ENCODE peak calls at places on chromosome 6, in six cellular contexts. Q is heart right ventricle, S is A549, X is RWPE1, O is HFF-Myc, U is Calu3. G is an unnamed sample.

GRCh38 chr6:16080204-16080603 is 48.7 kb upstream of the MYLIP start:
- DNase-seq in Q (no peak), O (no peak), S (no peak), U (no peak), X (no peak), G (no peak)

GRCh38 chr6:148303616-148304015 is 39.0 kb upstream of the SASH1 start:
- DNase-seq in O (no peak), X (no peak), Q (no peak), S (no peak), U (no peak), G (no peak)

GRCh38 chr6:12286381-12287132 is 3.6 kb upstream of the EDN1 start:
- DNase-seq in S (no peak), U (no peak), O (no peak), Q (no peak), X (no peak), G (no peak)

GRCh38 chr6:29828471-29828797 is 809 bp downstream of the HLA-G start:
- DNase-seq in U (no peak), S (no peak), O (no peak), Q (no peak), X (no peak), G (no peak)

GRCh38 chr6:28758046-28758817 is 165.6 kb downstream of the TRIM27 start:
- DNase-seq in X (no peak), S (peak), Q (no peak), U (peak), O (peak), G (no peak)

GRCh38 chr6:10521104-10521808 is at the start of gene GCNT2:
- DNase-seq in S (peak), U (peak), X (peak), Q (no peak), O (no peak), G (no peak)

GRCh38 chr6:120764312-120764711 is 570.0 kb downstream of the TBC1D32 start:
- DNase-seq in O (no peak), U (no peak), Q (no peak), X (peak), S (no peak), G (no peak)

GRCh38 chr6:41644297-41644879 is 6.1 kb downstream of the MDFI start:
- DNase-seq in O (no peak), Q (no peak), X (peak), S (no peak), U (no peak), G (no peak)

GRCh38 chr6:105560611-105561066 is 157.8 kb upstream of the PREP start:
- DNase-seq in X (peak), U (no peak), O (no peak), Q (no peak), S (no peak), G (no peak)

GRCh38 chr6:95230071-95230740 is 347.1 kb upstream of the MANEA start:
- DNase-seq in O (no peak), Q (no peak), U (no peak), X (no peak), S (no peak), G (no peak)

GRCh38 chr6:132041706-132042105 is 90.5 kb upstream of the CCN2 start:
- DNase-seq in S (no peak), U (no peak), X (no peak), Q (no peak), O (no peak), G (no peak)

GRCh38 chr6:165662041-165662491 is 975 bp downstream of the PDE10A start:
- DNase-seq in U (peak), O (no peak), Q (peak), S (peak), X (no peak), G (peak)

GRCh38 chr6:136657629-136658028 is 107.4 kb upstream of the MAP7 start:
- DNase-seq in Q (no peak), S (no peak), O (no peak), U (no peak), X (no peak), G (no peak)

GRCh38 chr6:151702851-151703629 is 104.4 kb upstream of the ESR1 start:
- DNase-seq in S (no peak), U (no peak), Q (no peak), X (no peak), O (no peak), G (no peak)

GRCh38 chr6:17103715-17104114 is 1.9 kb downstream of the STMND1 start:
- DNase-seq in U (no peak), Q (no peak), X (no peak), O (no peak), S (peak), G (no peak)
- TF ChIP-seq CTCF in U (no peak), Q (no peak), X (no peak), O (peak), S (peak), G (peak)

GRCh38 chr6:1362643-1363042 is 26.7 kb upstream of the FOXF2 start:
- DNase-seq in U (no peak), O (no peak), X (no peak), S (no peak), Q (no peak), G (no peak)

GRCh38 chr6:1364791-1365190 is 24.6 kb upstream of the FOXF2 start:
- DNase-seq in U (no peak), S (no peak), Q (no peak), O (no peak), X (no peak), G (no peak)

GRCh38 chr6:1365701-1366100 is 23.7 kb upstream of the FOXF2 start:
- DNase-seq in X (no peak), Q (no peak), S (no peak), O (no peak), U (no peak), G (no peak)

GRCh38 chr6:1363298-1363697 is 26.1 kb upstream of the FOXF2 start:
- DNase-seq in O (no peak), Q (no peak), S (no peak), U (no peak), X (no peak), G (no peak)

DNA sequence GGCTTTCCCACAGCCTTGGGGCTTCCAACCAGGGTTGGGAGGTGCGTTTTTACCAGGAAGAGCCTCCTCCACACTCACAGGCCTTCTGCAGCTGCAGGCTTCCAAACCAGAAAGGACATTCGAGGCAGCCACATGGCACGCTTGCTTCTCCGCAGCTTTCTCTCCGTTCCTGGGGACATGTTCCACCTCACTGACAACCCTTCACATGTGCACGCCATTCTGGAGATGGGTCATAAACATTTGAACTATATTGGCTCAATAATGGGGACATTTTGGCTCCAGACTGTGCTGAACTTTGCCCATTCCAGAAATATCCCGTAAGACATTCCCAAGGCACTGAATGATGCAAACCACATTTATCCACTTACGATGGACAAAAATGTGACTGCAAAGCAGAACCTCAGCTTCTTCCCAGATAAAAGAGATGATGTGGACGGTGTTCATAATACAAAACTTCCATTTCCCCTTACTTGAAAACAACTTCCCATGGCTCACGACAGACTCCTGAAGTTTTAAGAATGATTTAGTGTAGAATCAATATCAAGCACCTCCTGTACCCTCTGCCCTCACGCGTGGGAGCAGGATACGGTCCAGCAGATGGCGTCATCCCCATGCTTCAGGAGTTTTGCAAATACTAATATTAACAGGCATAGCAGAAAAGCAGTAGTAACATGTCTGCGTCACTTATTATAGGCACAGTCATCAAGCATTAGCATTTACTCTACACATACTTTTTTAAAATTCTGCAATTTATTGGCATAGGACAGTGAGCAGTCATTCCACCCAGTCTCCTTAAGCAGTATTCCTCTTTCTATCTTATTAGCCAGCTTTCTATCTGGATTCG is 25.4 kb upstream of the FOXF2 start:
- DNase-seq in X (no peak), U (no peak), Q (no peak), O (peak), S (peak), G (peak)
- TF ChIP-seq CTCF in X (no peak), U (no peak), Q (no peak), O (peak), S (peak), G (peak)

GRCh38 chr6:25602680-25602982 is 49.4 kb upstream of the SCGN start:
- DNase-seq in X (no peak), U (no peak), Q (no peak), S (no peak), O (no peak), G (no peak)
- TF ChIP-seq CTCF in X (peak), U (no peak), Q (no peak), S (no peak), O (no peak), G (no peak)

GRCh38 chr6:34459899-34460593 is 5.8 kb upstream of the PACSIN1 start:
- DNase-seq in S (peak), O (no peak), U (peak), Q (peak), X (peak), G (peak)
- TF ChIP-seq CTCF in S (peak), O (peak), U (peak), Q (peak), X (peak), G (peak)

G was measured in endothelial cell.